ENCODE peak calls at places on chromosomes 4 and X, in four cellular contexts. D is colonic mucosa, L is HL-60, A is coronary artery. Y is an unnamed sample.

GRCh38 chrX:153995504-153995903 is 22.9 kb downstream of the TMEM187 start:
- DNase-seq in A (no peak), D (no peak), L (no peak), Y (no peak)

GRCh38 chr4:151857368-151857767 is 96.6 kb upstream of the GATB start:
- DNase-seq in A (no peak), L (no peak), D (no peak), Y (no peak)

GRCh38 chr4:63218837-63219236 is 1190.4 kb downstream of the TECRL start:
- DNase-seq in D (no peak), A (no peak), L (no peak), Y (no peak)

GRCh38 chr4:107755841-107756356 is 35.9 kb upstream of the PAPSS1 start:
- DNase-seq in A (no peak), D (no peak), L (no peak), Y (no peak)

GRCh38 chrX:33908898-33909297 is 223.2 kb downstream of the FAM47A start:
- DNase-seq in D (no peak), A (no peak), L (no peak), Y (no peak)

GRCh38 chr4:148043990-148044645 is 312.2 kb downstream of the ARHGAP10 start:
- DNase-seq in A (no peak), L (no peak), D (no peak), Y (no peak)

GRCh38 chrX:140141444-140142029 is 176.2 kb upstream of the CXorf66 start:
- DNase-seq in A (no peak), L (peak), D (peak), Y (no peak)

GRCh38 chrX:4043951-4044350 is 330.5 kb upstream of the PRKX start:
- DNase-seq in L (no peak), D (peak), A (no peak), Y (no peak)

GRCh38 chr4:41865981-41866798 is 69.0 kb upstream of the TMEM33 start:
- DNase-seq in D (no peak), L (no peak), A (no peak), Y (no peak)

GRCh38 chr4:152590179-152591031 is 54.5 kb upstream of the FBXW7 start:
- DNase-seq in L (no peak), A (no peak), D (no peak), Y (no peak)

GRCh38 chr4:37977471-37978452 is 17.6 kb downstream of the PTTG2 start:
- DNase-seq in L (peak), D (peak), A (peak), Y (peak)

GRCh38 chr4:26964994-26965393 is 104.4 kb downstream of the STIM2 start:
- DNase-seq in A (no peak), L (no peak), D (no peak), Y (no peak)

GRCh38 chr4:23040539-23040938 is 347.8 kb downstream of the GBA3 start:
- DNase-seq in D (no peak), A (no peak), L (no peak), Y (no peak)

GRCh38 chr4:186604124-186604627 is 48.8 kb upstream of the MTNR1A start:
- DNase-seq in A (no peak), D (no peak), L (no peak), Y (no peak)

GRCh38 chr4:102562995-102563394 is 61.8 kb downstream of the NFKB1 start:
- DNase-seq in A (no peak), D (no peak), L (no peak), Y (no peak)

GRCh38 chrX:72088761-72089160 is 43.0 kb downstream of the RTL5 start:
- DNase-seq in A (no peak), L (no peak), D (no peak), Y (no peak)

GRCh38 chr4:39312821-39313220 is 53.3 kb downstream of the RFC1 start:
- DNase-seq in D (no peak), L (no peak), A (no peak), Y (no peak)

GRCh38 chrX:66833426-66833825 is 194.5 kb upstream of the EDA2R start:
- DNase-seq in A (no peak), D (no peak), L (no peak), Y (no peak)

GRCh38 chrX:100409316-100410082 is 574 bp downstream of the PCDH19 start:
- DNase-seq in D (no peak), L (no peak), A (no peak), Y (no peak)

GRCh38 chr4:174707277-174707676 is 121.8 kb downstream of the GLRA3 start:
- DNase-seq in A (no peak), L (no peak), D (no peak), Y (no peak)

GRCh38 chr4:105050896-105051295 is 95.8 kb upstream of the TET2 start:
- DNase-seq in L (no peak), A (no peak), D (no peak), Y (no peak)

GRCh38 chr4:112144546-112145325 is 518 bp upstream of the FAM241A start:
- DNase-seq in A (peak), D (no peak), L (no peak), Y (no peak)

GRCh38 chrX:121781991-121782390 is 734.6 kb downstream of the GLUD2 start:
- DNase-seq in L (no peak), D (no peak), A (no peak), Y (no peak)

GRCh38 chr4:112287258-112287873 is 1.7 kb upstream of the TIFA start:
- DNase-seq in D (no peak), A (no peak), L (no peak), Y (no peak)

GRCh38 chr4:157372154-157372553 is 151.6 kb downstream of the GRIA2 start:
- DNase-seq in L (no peak), A (no peak), D (no peak), Y (no peak)

GRCh38 chr4:60945641-60946040 is 254.5 kb upstream of the ADGRL3 start:
- DNase-seq in L (no peak), D (no peak), A (no peak), Y (no peak)

GRCh38 chr4:148214529-148215166 is 227.6 kb downstream of the NR3C2 start:
- DNase-seq in D (no peak), A (no peak), L (no peak), Y (no peak)

GRCh38 chr4:182806259-182807252 is 110.6 kb downstream of the DCTD start:
- DNase-seq in D (peak), L (no peak), A (no peak), Y (peak)

DNA sequence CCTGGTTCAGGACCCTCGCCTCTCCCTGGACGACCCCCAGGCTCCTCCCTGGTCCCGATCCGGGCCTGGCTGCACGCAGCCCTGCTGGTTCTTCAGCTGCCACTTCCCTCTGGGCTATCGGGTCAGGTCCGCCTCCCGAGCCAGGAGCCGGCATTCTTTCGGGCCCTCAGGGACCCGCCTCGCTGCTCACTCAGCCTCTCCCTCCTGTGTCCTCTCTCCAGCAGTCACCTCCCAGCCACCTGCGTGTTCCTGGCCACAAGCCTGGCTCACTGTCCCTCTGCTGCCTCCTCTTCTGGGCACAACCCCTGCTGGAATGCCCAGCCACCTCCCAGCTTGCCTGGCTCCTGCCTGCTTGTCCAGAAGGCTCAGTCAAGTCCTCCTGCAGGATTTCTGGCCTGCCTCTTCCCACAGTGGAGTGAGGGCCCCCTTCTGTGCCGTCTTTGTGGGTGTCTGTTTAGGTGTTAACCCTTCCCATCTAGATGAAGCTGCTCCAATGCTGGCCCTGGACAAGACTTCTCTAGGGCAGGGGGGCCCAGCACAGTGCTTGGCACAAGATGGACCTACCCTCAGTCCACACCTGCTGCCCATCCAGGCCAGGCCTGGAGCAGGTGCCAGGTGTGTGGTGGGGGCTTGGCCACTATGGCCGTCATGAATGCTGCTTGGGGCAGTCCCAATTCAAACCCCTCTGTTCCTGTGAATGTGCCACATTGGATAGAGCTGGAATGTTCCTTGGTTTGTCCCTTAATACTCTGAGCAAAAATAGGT is 2.2 kb downstream of the WFS1 start:
- DNase-seq in A (peak), L (no peak), D (no peak), Y (peak)
- H3K4me3 ChIP-seq in A (peak), L (no peak), D (no peak), Y (peak)

DNA sequence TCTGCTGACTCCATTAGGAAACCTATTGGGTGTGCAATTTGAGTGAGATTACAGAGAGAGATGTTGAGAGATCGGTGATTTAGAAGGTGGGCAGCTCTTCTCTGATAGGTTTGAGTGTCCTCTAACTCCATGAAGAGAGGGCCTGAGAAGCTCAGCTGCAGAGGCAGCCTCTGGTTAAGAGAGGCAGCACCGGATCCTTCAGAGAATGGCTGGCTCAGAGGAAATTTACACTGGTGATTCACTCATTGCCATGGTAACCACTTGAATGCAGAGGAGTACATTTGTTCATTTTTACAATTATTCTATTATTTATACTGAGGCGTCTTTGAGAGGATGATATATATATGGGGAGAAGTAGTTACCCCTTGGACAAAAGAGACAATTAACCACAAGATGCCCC is 171.7 kb downstream of the PDGFRA start:
- DNase-seq in L (no peak), A (no peak), D (no peak), Y (no peak)
- H3K27ac ChIP-seq in L (no peak), A (no peak), D (no peak), Y (no peak)

DNA sequence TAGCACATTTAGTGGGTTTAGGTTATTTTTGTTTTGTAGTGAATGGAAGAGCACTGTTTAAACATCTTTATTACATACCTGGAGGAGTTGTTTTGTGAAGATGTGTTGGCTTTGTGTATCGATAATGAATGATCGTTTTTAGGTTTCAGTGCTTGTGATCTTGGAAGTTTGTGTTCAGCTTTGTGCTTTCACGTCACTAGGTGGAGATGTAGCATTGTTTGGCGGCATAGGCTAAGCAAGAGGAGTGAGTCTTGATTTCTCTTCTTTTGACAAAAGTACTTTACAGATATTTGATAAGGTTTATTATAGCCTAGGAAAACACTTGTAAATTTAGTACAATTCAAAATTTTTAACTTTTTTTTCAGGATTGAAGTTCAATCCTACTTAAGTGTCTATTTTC is 50.4 kb downstream of the PDK3 start:
- DNase-seq in A (no peak), D (no peak), L (no peak), Y (no peak)
- TF ChIP-seq CTCF in A (no peak), D (no peak), L (no peak), Y (peak)

DNA sequence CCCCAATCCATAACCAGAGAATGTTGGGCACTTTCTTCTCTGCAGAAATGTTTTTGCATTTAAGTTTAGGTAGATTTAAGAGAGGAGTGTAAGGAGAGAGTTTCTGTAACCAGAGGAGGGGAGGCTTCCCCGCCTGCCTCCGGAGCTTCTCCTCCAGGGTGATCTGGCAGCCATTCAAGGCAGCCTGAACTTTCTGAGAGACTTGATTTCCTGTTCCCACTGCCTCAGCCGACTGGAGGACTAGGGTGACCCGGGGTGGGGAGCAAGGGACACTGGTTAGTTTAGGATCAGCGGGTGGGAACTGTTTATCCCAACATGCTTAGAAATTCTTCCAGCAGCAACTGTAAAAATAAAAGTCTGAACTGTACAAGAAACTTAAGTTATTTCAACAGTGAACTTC is 15.1 kb downstream of the FAM9C start:
- DNase-seq in A (no peak), D (peak), L (no peak), Y (no peak)
- H3K4me3 ChIP-seq in A (peak), D (no peak), L (no peak), Y (no peak)

GRCh38 chrX:51852096-51852495 is 41.3 kb upstream of the MAGED1 start:
- DNase-seq in L (no peak), D (no peak), A (no peak), Y (no peak)
- H3K27ac ChIP-seq in L (no peak), D (no peak), A (no peak), Y (no peak)

GRCh38 chr4:176894498-176894897 is 101.8 kb upstream of the VEGFC start:
- DNase-seq in L (no peak), D (no peak), A (no peak), Y (no peak)

GRCh38 chr4:176896211-176896610 is 103.5 kb upstream of the VEGFC start:
- DNase-seq in D (no peak), L (no peak), A (no peak), Y (no peak)

GRCh38 chr4:176897226-176897625 is 104.5 kb upstream of the VEGFC start:
- DNase-seq in A (no peak), L (no peak), D (no peak), Y (no peak)

GRCh38 chr4:176902710-176903323 is 110.1 kb upstream of the VEGFC start:
- DNase-seq in A (no peak), L (no peak), D (no peak), Y (no peak)

DNA sequence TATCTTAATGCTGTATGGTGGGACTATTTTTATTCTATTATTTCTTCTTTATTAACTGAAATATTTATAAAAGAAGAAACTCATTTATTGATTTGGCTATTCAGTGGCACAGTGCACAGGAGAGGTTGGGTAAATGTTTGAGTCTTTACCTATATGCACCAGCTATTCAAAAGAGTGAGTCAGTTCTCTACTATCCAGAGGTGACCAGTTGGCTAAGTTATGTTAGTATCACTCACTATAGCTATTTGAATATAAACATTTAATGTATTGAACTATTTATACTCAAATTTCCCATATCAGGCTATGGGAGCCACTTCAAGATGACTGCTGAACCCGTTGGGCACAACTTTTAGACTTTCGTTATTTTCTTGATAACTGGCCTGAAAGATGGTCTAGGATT is 106.1 kb upstream of the VEGFC start:
- DNase-seq in L (no peak), A (no peak), D (no peak), Y (no peak)
- TF ChIP-seq CTCF in L (no peak), A (no peak), D (no peak), Y (no peak)

GRCh38 chr4:11472535-11472934 is 43.8 kb upstream of the HS3ST1 start:
- DNase-seq in A (no peak), L (no peak), D (no peak), Y (no peak)

GRCh38 chr4:11468901-11469300 is 40.2 kb upstream of the HS3ST1 start:
- DNase-seq in D (peak), L (no peak), A (no peak), Y (no peak)

GRCh38 chr4:11469900-11470708 is 41.4 kb upstream of the HS3ST1 start:
- DNase-seq in A (no peak), D (no peak), L (no peak), Y (no peak)

GRCh38 chr4:11470709-11471441 is 42.2 kb upstream of the HS3ST1 start:
- DNase-seq in A (no peak), D (no peak), L (no peak), Y (no peak)

DNA sequence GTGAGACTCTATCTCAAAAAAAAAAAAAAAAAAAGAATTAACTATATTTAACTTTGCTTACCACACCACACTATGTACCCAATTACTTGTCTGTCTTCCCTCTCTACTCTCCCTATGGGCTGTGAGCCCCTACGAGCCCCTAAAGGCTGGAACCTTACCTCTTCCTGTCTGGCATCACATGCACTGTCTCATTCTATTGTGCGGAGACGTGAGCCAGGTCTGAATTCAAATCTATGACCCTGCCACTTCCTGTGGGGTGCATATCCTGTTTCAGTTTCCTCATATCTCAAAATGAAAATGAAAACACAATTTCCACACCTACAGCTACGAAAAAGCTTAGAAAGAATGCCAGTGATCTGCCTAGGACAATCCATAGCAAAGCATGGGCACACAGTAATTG is 42.9 kb upstream of the HS3ST1 start:
- DNase-seq in L (no peak), D (peak), A (no peak), Y (no peak)
- H3K4me3 ChIP-seq in L (no peak), D (no peak), A (no peak), Y (no peak)

GRCh38 chr4:113692809-113693411 is 68.6 kb downstream of the CAMK2D start:
- DNase-seq in L (no peak), A (no peak), D (no peak), Y (no peak)
- H3K27ac ChIP-seq in L (no peak), A (no peak), D (peak), Y (no peak)

GRCh38 chr4:53659112-53659511 is 67.8 kb upstream of the LNX1 start:
- DNase-seq in D (no peak), A (no peak), L (no peak), Y (no peak)

GRCh38 chr4:53654300-53654758 is 63.0 kb upstream of the LNX1 start:
- DNase-seq in L (no peak), D (no peak), A (no peak), Y (no peak)

GRCh38 chr4:53658029-53658428 is 66.7 kb upstream of the LNX1 start:
- DNase-seq in L (no peak), D (no peak), A (no peak), Y (no peak)

GRCh38 chr4:53653484-53654053 is 62.3 kb upstream of the LNX1 start:
- DNase-seq in L (no peak), D (peak), A (no peak), Y (no peak)

GRCh38 chr4:53656421-53656981 is 65.2 kb upstream of the LNX1 start:
- DNase-seq in A (no peak), D (no peak), L (no peak), Y (no peak)
- TF ChIP-seq CTCF in A (peak), D (peak), L (no peak), Y (peak)